ENCODE peak calls at places on chromosomes 2 and 18, in seven cellular contexts. O is substantia nigra; B is caudate nucleus; G is right lobe of liver; J is CD8-positive, alpha-beta T cell; S is psoas muscle; F is neural progenitor cell. K is an unnamed sample.

GRCh38 chr2:36361396-36361795 is 5.8 kb downstream of the CRIM1 start:
- DNase-seq in J (no peak), B (no peak), O (no peak), F (no peak), S (no peak), G (no peak), K (no peak)

GRCh38 chr2:148479388-148479787 is 165.2 kb upstream of the EPC2 start:
- DNase-seq in O (no peak), J (no peak), F (no peak), G (no peak), S (no peak), B (no peak), K (no peak)

GRCh38 chr18:9952633-9953416 is 39.0 kb downstream of the VAPA start:
- DNase-seq in F (no peak), S (no peak), B (no peak), O (no peak), J (no peak), G (no peak), K (no peak)

GRCh38 chr2:24721470-24721869 is 71.7 kb downstream of the PTRHD1 start:
- DNase-seq in S (peak), F (peak), G (peak), O (peak), J (no peak), B (peak), K (peak)

GRCh38 chr2:150548527-150548926 is 61.1 kb upstream of the RND3 start:
- DNase-seq in S (no peak), J (no peak), F (peak), G (no peak), O (no peak), B (no peak), K (no peak)

GRCh38 chr18:77000527-77000926 is 132.1 kb downstream of the MBP start:
- DNase-seq in O (no peak), B (no peak), G (no peak), J (peak), F (peak), S (peak), K (peak)

GRCh38 chr18:13640266-13640860 is 86.0 kb downstream of the FAM210A start:
- DNase-seq in O (no peak), J (no peak), B (no peak), G (no peak), F (no peak), S (no peak), K (no peak)

GRCh38 chr2:188130317-188130716 is 161.4 kb upstream of the GULP1 start:
- DNase-seq in B (no peak), J (no peak), G (no peak), F (peak), O (no peak), S (no peak), K (no peak)

GRCh38 chr2:9328931-9329330 is 94.4 kb downstream of the ITGB1BP1 start:
- DNase-seq in J (no peak), O (no peak), S (no peak), G (no peak), B (no peak), F (no peak), K (no peak)

GRCh38 chr2:230944123-230944653 is 19.1 kb upstream of the GPR55 start:
- DNase-seq in S (no peak), G (no peak), O (no peak), J (no peak), B (no peak), F (no peak), K (no peak)

GRCh38 chr18:46333371-46334199 is 229.4 kb downstream of the HAUS1 start:
- DNase-seq in F (peak), O (peak), G (peak), J (no peak), B (no peak), S (peak), K (peak)

GRCh38 chr18:12001400-12001799 is 20.1 kb downstream of the IMPA2 start:
- DNase-seq in J (no peak), F (no peak), O (no peak), S (no peak), G (no peak), B (no peak), K (no peak)

GRCh38 chr18:48835119-48835518 is 115.6 kb downstream of the SMAD7 start:
- DNase-seq in O (no peak), B (no peak), S (no peak), F (no peak), J (no peak), G (peak), K (no peak)

GRCh38 chr2:54986266-54986665 is 64.0 kb downstream of the RTN4 start:
- DNase-seq in F (no peak), G (no peak), S (no peak), B (no peak), J (no peak), O (no peak), K (no peak)

GRCh38 chr2:137190411-137191190 is 425.3 kb downstream of the THSD7B start:
- DNase-seq in J (no peak), O (no peak), B (no peak), G (no peak), F (no peak), S (no peak), K (peak)

GRCh38 chr2:25078171-25079049 is 36.5 kb downstream of the EFR3B start:
- DNase-seq in O (no peak), J (no peak), S (no peak), G (no peak), F (no peak), B (no peak), K (no peak)

GRCh38 chr18:10042492-10042891 is 128.7 kb downstream of the VAPA start:
- DNase-seq in B (no peak), F (no peak), G (no peak), J (no peak), O (no peak), S (no peak), K (no peak)

GRCh38 chr2:65056990-65057375 is 767 bp downstream of the CEP68 start:
- DNase-seq in J (no peak), G (no peak), O (no peak), B (no peak), S (no peak), F (no peak), K (no peak)
- H3K27ac ChIP-seq in J (peak), G (peak), O (peak), B (peak), S (peak), F (no peak), K (peak)

GRCh38 chr2:4029081-4029480 is 325.7 kb downstream of the DCDC2C start:
- DNase-seq in S (no peak), G (no peak), B (no peak), J (no peak), F (no peak), O (no peak), K (no peak)
- H3K27ac ChIP-seq in S (no peak), G (no peak), B (no peak), J (no peak), F (no peak), O (no peak), K (no peak)

GRCh38 chr2:239114616-239115265 is 266.9 kb downstream of the TWIST2 start:
- DNase-seq in J (no peak), O (no peak), F (no peak), G (no peak), B (no peak), S (no peak), K (no peak)
- H3K27ac ChIP-seq in J (no peak), O (no peak), F (no peak), G (no peak), B (no peak), S (peak), K (peak)

GRCh38 chr2:105397025-105397722 is 1.7 kb downstream of the FHL2 start:
- DNase-seq in G (no peak), S (no peak), O (no peak), F (no peak), B (no peak), J (no peak), K (no peak)
- H3K27ac ChIP-seq in G (no peak), S (peak), O (no peak), F (no peak), B (no peak), J (no peak), K (peak)

GRCh38 chr2:101930847-101931246 is 60.9 kb upstream of the IL1R2 start:
- DNase-seq in S (no peak), B (no peak), F (no peak), G (no peak), J (no peak), O (no peak), K (no peak)

GRCh38 chr2:101931402-101931801 is 60.4 kb upstream of the IL1R2 start:
- DNase-seq in S (no peak), G (no peak), F (no peak), J (no peak), B (no peak), O (no peak), K (no peak)

GRCh38 chr2:101930019-101930418 is 61.7 kb upstream of the IL1R2 start:
- DNase-seq in J (no peak), G (no peak), S (no peak), B (no peak), F (no peak), O (no peak), K (no peak)
- H3K27ac ChIP-seq in J (no peak), G (no peak), S (no peak), B (no peak), F (no peak), O (no peak), K (no peak)

GRCh38 chr2:128395640-128396499 is 77.2 kb upstream of the HS6ST1 start:
- DNase-seq in F (no peak), B (no peak), J (no peak), G (no peak), S (no peak), O (no peak), K (no peak)
- H3K27ac ChIP-seq in F (no peak), B (no peak), J (no peak), G (no peak), S (no peak), O (no peak), K (no peak)

GRCh38 chr2:74864728-74865722 is 31.1 kb downstream of the HK2 start:
- DNase-seq in O (no peak), J (no peak), S (peak), F (no peak), G (no peak), B (no peak), K (no peak)

GRCh38 chr2:74869522-74869921 is 35.6 kb downstream of the HK2 start:
- DNase-seq in S (no peak), O (no peak), G (no peak), B (no peak), J (no peak), F (no peak), K (no peak)

GRCh38 chr2:74867841-74868658 is 34.1 kb downstream of the HK2 start:
- DNase-seq in B (no peak), S (no peak), J (no peak), F (no peak), O (no peak), G (no peak), K (peak)

GRCh38 chr2:74863802-74864248 is 29.9 kb downstream of the HK2 start:
- DNase-seq in B (no peak), G (no peak), J (no peak), S (no peak), F (no peak), O (no peak), K (no peak)

DNA sequence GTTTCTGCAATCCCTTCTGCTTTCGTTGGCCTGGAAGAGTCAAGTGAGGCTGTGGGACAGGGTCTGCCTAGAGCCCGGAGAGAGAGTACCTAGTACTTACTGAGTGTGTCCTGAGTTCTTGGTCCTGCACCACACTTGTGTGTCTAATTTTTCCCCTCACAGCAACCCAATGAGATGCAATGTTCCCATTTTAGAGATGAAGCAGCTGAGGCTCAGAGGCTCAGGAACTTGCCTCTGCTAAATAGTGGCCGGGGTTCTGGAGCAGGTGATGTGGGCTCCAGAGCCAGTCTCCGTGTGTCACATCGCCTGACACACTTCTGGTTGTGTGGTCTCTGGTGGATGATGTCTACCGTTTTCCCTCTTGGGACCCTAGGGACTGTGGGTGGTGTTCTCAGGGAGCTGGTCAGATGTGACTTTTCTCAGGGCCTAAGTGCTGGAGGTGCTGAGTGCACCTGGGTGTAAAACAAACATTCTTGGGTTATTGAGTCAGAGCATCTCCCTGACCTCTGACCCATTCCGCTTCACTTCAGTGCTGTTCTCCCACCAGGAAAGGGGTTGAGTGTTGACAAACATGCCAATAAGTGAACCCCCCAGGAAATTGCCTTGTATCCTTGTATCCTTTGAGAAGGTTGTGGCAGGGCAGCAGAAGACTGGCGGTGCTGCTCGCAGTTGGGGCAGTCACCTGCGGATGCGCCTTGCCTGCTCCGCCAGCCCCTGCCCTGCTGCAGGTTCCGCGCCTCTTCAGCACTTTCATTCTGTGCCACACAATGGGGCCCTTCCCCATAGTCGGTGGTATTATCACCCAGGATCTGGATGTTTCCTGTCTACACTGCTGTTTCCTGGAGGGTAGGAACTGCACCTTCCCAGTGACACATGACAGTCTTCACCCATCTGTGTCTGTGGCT is 32.1 kb downstream of the HK2 start:
- DNase-seq in O (no peak), F (no peak), G (no peak), B (no peak), S (no peak), J (no peak), K (no peak)
- H3K27ac ChIP-seq in O (no peak), F (no peak), G (no peak), B (no peak), S (peak), J (no peak), K (no peak)

DNA sequence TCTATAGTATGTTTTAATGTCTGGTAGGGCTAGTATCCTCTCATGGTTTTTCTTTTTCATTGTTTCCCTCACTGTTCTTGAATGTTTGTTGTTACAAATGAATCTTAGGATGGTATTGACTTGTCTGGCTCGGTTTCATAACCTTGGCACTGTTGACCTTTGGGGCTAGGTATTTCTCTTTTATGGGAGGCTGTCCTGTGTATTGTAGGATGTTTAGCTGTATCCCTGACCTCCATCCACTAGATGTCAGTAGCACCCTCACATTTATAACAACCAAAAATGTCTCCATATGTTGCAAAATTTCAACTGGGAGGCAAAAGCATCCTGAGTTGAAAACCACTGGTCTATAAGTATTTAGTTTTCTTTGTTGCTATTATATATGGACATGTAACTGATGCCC is 7.0 kb upstream of the AOX1 start:
- DNase-seq in B (no peak), S (no peak), F (no peak), O (no peak), J (no peak), G (no peak), K (no peak)
- H3K27ac ChIP-seq in B (no peak), S (no peak), F (no peak), O (no peak), J (no peak), G (no peak), K (no peak)